ENCODE peak calls at places on chromosome 6, in six cellular contexts. Z is pancreas, W is HFFc6, E is fibroblast of mammary gland, C is astrocyte of the spinal cord, N is GM20000. S is an unnamed sample.

GRCh38 chr6:147970970-147971369 is 371.7 kb upstream of the SASH1 start:
- DNase-seq in Z (no peak), W (no peak), E (peak), C (no peak), N (no peak), S (no peak)

GRCh38 chr6:75932067-75932466 is 140.4 kb downstream of the IMPG1 start:
- DNase-seq in Z (no peak), W (no peak), E (peak), C (peak), N (peak), S (no peak)

GRCh38 chr6:98627129-98627775 is 207.1 kb upstream of the POU3F2 start:
- DNase-seq in Z (no peak), W (no peak), E (no peak), C (no peak), N (no peak), S (no peak)

GRCh38 chr6:107418118-107418517 is 41.2 kb downstream of the PDSS2 start:
- DNase-seq in Z (no peak), W (peak), E (peak), C (no peak), N (peak), S (peak)

GRCh38 chr6:26299286-26300042 is 65.5 kb upstream of the BTN3A2 start:
- DNase-seq in Z (no peak), W (peak), E (peak), C (no peak), N (no peak), S (peak)

GRCh38 chr6:156316613-156317012 is 460.6 kb upstream of the ARID1B start:
- DNase-seq in Z (no peak), W (no peak), E (no peak), C (no peak), N (no peak), S (no peak)

GRCh38 chr6:83474309-83474708 is 38.0 kb upstream of the PRSS35 start:
- DNase-seq in Z (no peak), W (no peak), E (peak), C (peak), N (no peak), S (peak)

GRCh38 chr6:80618953-80619352 is 512.5 kb downstream of the BCKDHB start:
- DNase-seq in Z (no peak), W (peak), E (peak), C (peak), N (no peak), S (peak)

GRCh38 chr6:29830409-29830808 is 2.8 kb downstream of the HLA-G start:
- DNase-seq in Z (no peak), W (no peak), E (no peak), C (no peak), N (no peak), S (no peak)

GRCh38 chr6:53159558-53159957 is 10.9 kb upstream of the GCM1 start:
- DNase-seq in Z (no peak), W (no peak), E (peak), C (no peak), N (no peak), S (no peak)

GRCh38 chr6:39791850-39792500 is at the start of gene DAAM2:
- DNase-seq in Z (peak), W (no peak), E (peak), C (peak), N (peak), S (peak)

GRCh38 chr6:17730078-17730704 is 23.5 kb upstream of the NUP153 start:
- DNase-seq in Z (no peak), W (no peak), E (no peak), C (no peak), N (no peak), S (no peak)

GRCh38 chr6:9128970-9129369 is 693.6 kb upstream of the SLC35B3 start:
- DNase-seq in Z (no peak), W (no peak), E (no peak), C (no peak), N (no peak), S (no peak)

GRCh38 chr6:107712523-107713213 is 111.4 kb downstream of the SCML4 start:
- DNase-seq in Z (no peak), W (peak), E (peak), C (peak), N (no peak), S (peak)

GRCh38 chr6:27053738-27054137 is 193.8 kb upstream of the PRSS16 start:
- DNase-seq in Z (no peak), W (no peak), E (no peak), C (no peak), N (no peak), S (no peak)

GRCh38 chr6:8057263-8057662 is 6.9 kb downstream of the BLOC1S5 start:
- DNase-seq in Z (no peak), W (no peak), E (no peak), C (no peak), N (no peak), S (no peak)

GRCh38 chr6:8057793-8058192 is 6.4 kb downstream of the BLOC1S5 start:
- DNase-seq in Z (no peak), W (no peak), E (no peak), C (no peak), N (no peak), S (no peak)

GRCh38 chr6:8060346-8060745 is 3.8 kb downstream of the BLOC1S5 start:
- DNase-seq in Z (no peak), W (no peak), E (no peak), C (no peak), N (no peak), S (no peak)

GRCh38 chr6:8061736-8062135 is 2.5 kb downstream of the BLOC1S5 start:
- DNase-seq in Z (no peak), W (no peak), E (no peak), C (no peak), N (no peak), S (no peak)

GRCh38 chr6:8059129-8059528 is 5.1 kb downstream of the BLOC1S5 start:
- DNase-seq in Z (no peak), W (peak), E (peak), C (peak), N (peak), S (peak)
- TF ChIP-seq CTCF in Z (no peak), W (peak), E (peak), C (peak), N (no peak), S (peak)

DNA sequence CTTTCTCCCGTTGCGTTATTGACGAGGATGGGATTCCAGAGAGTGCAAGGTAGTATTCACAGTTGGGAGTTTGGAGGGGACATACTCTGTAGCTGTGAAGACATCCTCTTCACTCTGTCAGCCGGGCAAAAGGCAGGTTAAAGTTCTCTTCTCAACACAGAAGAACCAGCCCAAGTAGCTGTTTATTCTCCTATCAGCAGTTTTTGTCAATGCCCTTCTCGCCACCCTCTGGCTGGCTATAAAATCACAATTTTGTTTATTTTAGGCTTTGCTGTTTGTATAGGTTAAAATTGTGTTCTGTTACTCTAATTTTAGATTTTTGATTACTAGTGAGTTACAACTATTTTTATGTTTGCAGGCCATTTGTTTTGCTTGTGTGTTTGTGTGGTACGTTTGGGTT is 37.9 kb upstream of the MAS1 start:
- DNase-seq in Z (no peak), W (peak), E (peak), C (no peak), N (peak), S (peak)
- TF ChIP-seq CTCF in Z (no peak), W (peak), E (peak), C (no peak), N (no peak), S (peak)

GRCh38 chr6:158620963-158621693 is 23.4 kb downstream of the DYNLT1 start:
- DNase-seq in Z (no peak), W (no peak), E (no peak), C (no peak), N (no peak), S (no peak)
- TF ChIP-seq CTCF in Z (no peak), W (no peak), E (no peak), C (no peak), N (no peak), S (no peak)

GRCh38 chr6:34243901-34244884 is 4.6 kb downstream of the SMIM29 start:
- DNase-seq in Z (no peak), W (peak), E (peak), C (peak), N (peak), S (peak)
- TF ChIP-seq CTCF in Z (no peak), W (peak), E (peak), C (peak), N (peak), S (peak)

GRCh38 chr6:151689499-151690201 is 117.8 kb upstream of the ESR1 start:
- DNase-seq in Z (no peak), W (no peak), E (no peak), C (no peak), N (no peak), S (peak)

GRCh38 chr6:151693366-151693765 is 114.1 kb upstream of the ESR1 start:
- DNase-seq in Z (no peak), W (no peak), E (no peak), C (no peak), N (no peak), S (no peak)

GRCh38 chr6:151692216-151692615 is 115.3 kb upstream of the ESR1 start:
- DNase-seq in Z (no peak), W (no peak), E (peak), C (no peak), N (no peak), S (peak)

GRCh38 chr6:151690768-151691562 is 116.5 kb upstream of the ESR1 start:
- DNase-seq in Z (no peak), W (peak), E (peak), C (no peak), N (peak), S (peak)

DNA sequence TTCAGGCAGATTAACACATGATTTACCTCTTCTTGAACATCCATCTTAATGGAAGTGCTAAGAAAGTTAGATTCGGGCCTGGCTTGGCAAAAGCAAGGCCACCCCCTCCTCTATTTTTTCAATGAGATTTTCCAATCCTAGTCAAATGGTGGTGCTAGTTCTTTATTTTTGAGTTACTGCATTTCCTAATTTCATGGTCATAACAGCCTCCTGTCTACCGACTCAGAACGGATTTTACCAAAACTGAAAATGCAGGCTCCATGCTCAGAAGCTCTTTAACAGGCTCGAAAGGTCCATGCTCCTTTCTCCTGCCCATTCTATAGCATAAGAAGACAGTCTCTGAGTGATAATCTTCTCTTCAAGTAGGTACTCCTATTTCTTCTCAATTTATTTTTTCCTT is 117.2 kb upstream of the ESR1 start:
- DNase-seq in Z (no peak), W (no peak), E (peak), C (no peak), N (peak), S (peak)
- TF ChIP-seq CTCF in Z (no peak), W (peak), E (peak), C (no peak), N (peak), S (peak)

GRCh38 chr6:128199461-128199860 is 298.6 kb upstream of the THEMIS start:
- DNase-seq in Z (no peak), W (no peak), E (no peak), C (no peak), N (no peak), S (no peak)
- TF ChIP-seq CTCF in Z (no peak), W (no peak), E (no peak), C (no peak), N (no peak), S (no peak)

DNA sequence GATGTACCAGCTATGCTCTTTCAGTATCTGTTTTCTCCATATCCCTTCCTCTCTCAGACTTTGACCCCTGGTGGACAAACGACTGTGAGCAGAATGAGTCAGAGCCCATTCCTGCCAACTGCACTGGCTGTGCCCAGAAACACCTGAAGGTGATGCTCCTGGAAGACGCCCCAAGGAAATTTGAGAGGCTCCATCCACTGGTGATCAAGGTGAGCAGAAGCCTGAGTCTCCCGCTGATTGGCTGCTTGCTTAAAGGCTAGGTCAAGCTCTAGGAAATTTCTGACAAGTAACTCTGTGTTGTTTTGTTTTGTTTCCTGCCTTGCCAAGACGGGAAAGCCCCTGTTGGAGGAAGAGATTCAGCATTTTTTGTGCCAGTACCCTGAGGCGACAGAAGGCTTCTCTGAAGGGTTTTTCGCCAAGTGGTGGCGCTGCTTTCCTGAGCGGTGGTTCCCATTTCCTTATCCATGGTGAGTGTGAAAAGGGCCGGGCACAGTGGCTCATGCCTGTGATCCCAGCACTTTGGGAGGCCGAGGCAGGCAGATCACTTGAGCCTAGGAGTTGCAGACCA is 28.6 kb downstream of the C6orf89 start:
- DNase-seq in Z (no peak), W (peak), E (peak), C (peak), N (no peak), S (peak)
- TF ChIP-seq CTCF in Z (no peak), W (peak), E (peak), C (peak), N (no peak), S (peak)

GRCh38 chr6:38064431-38064830 is 244.9 kb downstream of the ZFAND3 start:
- DNase-seq in Z (no peak), W (no peak), E (no peak), C (no peak), N (no peak), S (no peak)

GRCh38 chr6:38062066-38062465 is 242.5 kb downstream of the ZFAND3 start:
- DNase-seq in Z (no peak), W (no peak), E (no peak), C (no peak), N (no peak), S (no peak)

GRCh38 chr6:38067263-38067980 is 247.9 kb downstream of the ZFAND3 start:
- DNase-seq in Z (no peak), W (no peak), E (no peak), C (no peak), N (no peak), S (no peak)

GRCh38 chr6:38065734-38066133 is 246.2 kb downstream of the ZFAND3 start:
- DNase-seq in Z (no peak), W (no peak), E (no peak), C (no peak), N (no peak), S (no peak)

GRCh38 chr6:38063973-38064372 is 244.4 kb downstream of the ZFAND3 start:
- DNase-seq in Z (no peak), W (no peak), E (no peak), C (no peak), N (no peak), S (no peak)
- TF ChIP-seq CTCF in Z (no peak), W (no peak), E (no peak), C (no peak), N (no peak), S (no peak)

GRCh38 chr6:122223251-122223650 is 176.2 kb upstream of the HSF2 start:
- DNase-seq in Z (no peak), W (no peak), E (no peak), C (no peak), N (no peak), S (no peak)
- TF ChIP-seq CTCF in Z (no peak), W (no peak), E (no peak), C (no peak), N (no peak), S (no peak)